ENCODE peak calls at places on chromosomes 5 and 9, in nine cellular contexts. One of them, this sample, is unnamed.

GRCh38 chr9:133224762-133225161 is 15.7 kb upstream of the OBP2B start:
- DNase-seq in epithelial cell of esophagus: no peak
- DNase-seq in progenitor cell of endocrine pancreas: no peak
- DNase-seq in fibroblast of lung: no peak
- DNase-seq in SK-MEL-5: no peak
- DNase-seq in AG08396: no peak
- DNase-seq in heart right ventricle: no peak
- DNase-seq in endothelial cell: no peak
- DNase-seq in LNCaP clone FGC: no peak
- DNase-seq in this sample: no peak

GRCh38 chr9:134333234-134333873 is 7.1 kb downstream of the RXRA start:
- DNase-seq in epithelial cell of esophagus: no peak
- DNase-seq in progenitor cell of endocrine pancreas: no peak
- DNase-seq in fibroblast of lung: no peak
- DNase-seq in SK-MEL-5: no peak
- DNase-seq in AG08396: no peak
- DNase-seq in heart right ventricle: no peak
- DNase-seq in endothelial cell: no peak
- DNase-seq in LNCaP clone FGC: no peak
- DNase-seq in this sample: peak; percentile 88

GRCh38 chr9:111529787-111530186 is 4.8 kb downstream of the ZNF483 start:
- DNase-seq in epithelial cell of esophagus: no peak
- DNase-seq in progenitor cell of endocrine pancreas: no peak
- DNase-seq in fibroblast of lung: no peak
- DNase-seq in SK-MEL-5: no peak
- DNase-seq in AG08396: no peak
- DNase-seq in heart right ventricle: no peak
- DNase-seq in endothelial cell: no peak
- DNase-seq in LNCaP clone FGC: no peak
- DNase-seq in this sample: no peak

GRCh38 chr5:39501403-39501802 is 76.6 kb upstream of the DAB2 start:
- DNase-seq in epithelial cell of esophagus: peak; percentile 70
- DNase-seq in progenitor cell of endocrine pancreas: no peak
- DNase-seq in fibroblast of lung: peak; percentile 93
- DNase-seq in SK-MEL-5: no peak
- DNase-seq in AG08396: peak; percentile 52
- DNase-seq in heart right ventricle: peak; percentile 59
- DNase-seq in endothelial cell: no peak
- DNase-seq in LNCaP clone FGC: no peak
- DNase-seq in this sample: no peak

GRCh38 chr9:90333226-90333625 is 309.4 kb downstream of the DIRAS2 start:
- DNase-seq in epithelial cell of esophagus: no peak
- DNase-seq in progenitor cell of endocrine pancreas: no peak
- DNase-seq in fibroblast of lung: no peak
- DNase-seq in SK-MEL-5: no peak
- DNase-seq in AG08396: no peak
- DNase-seq in heart right ventricle: no peak
- DNase-seq in endothelial cell: no peak
- DNase-seq in LNCaP clone FGC: no peak
- DNase-seq in this sample: no peak

GRCh38 chr5:122972877-122973276 is 63.6 kb downstream of the PPIC start:
- DNase-seq in epithelial cell of esophagus: peak; percentile 41
- DNase-seq in progenitor cell of endocrine pancreas: no peak
- DNase-seq in fibroblast of lung: peak; percentile 47
- DNase-seq in SK-MEL-5: no peak
- DNase-seq in AG08396: peak; percentile 11
- DNase-seq in heart right ventricle: no peak
- DNase-seq in endothelial cell: no peak
- DNase-seq in LNCaP clone FGC: no peak
- DNase-seq in this sample: no peak

GRCh38 chr9:38415846-38416245 is 8.4 kb downstream of the IGFBPL1 start:
- DNase-seq in epithelial cell of esophagus: no peak
- DNase-seq in progenitor cell of endocrine pancreas: no peak
- DNase-seq in fibroblast of lung: no peak
- DNase-seq in SK-MEL-5: no peak
- DNase-seq in AG08396: no peak
- DNase-seq in heart right ventricle: no peak
- DNase-seq in endothelial cell: no peak
- DNase-seq in LNCaP clone FGC: no peak
- DNase-seq in this sample: no peak

GRCh38 chr5:178998441-178998840 is 3.3 kb upstream of the GRM6 start:
- DNase-seq in epithelial cell of esophagus: no peak
- DNase-seq in progenitor cell of endocrine pancreas: no peak
- DNase-seq in fibroblast of lung: no peak
- DNase-seq in SK-MEL-5: no peak
- DNase-seq in AG08396: no peak
- DNase-seq in heart right ventricle: no peak
- DNase-seq in endothelial cell: no peak
- DNase-seq in LNCaP clone FGC: no peak
- DNase-seq in this sample: no peak

GRCh38 chr9:6667633-6668280 is 22.2 kb upstream of the GLDC start:
- DNase-seq in epithelial cell of esophagus: peak; percentile 39
- DNase-seq in progenitor cell of endocrine pancreas: no peak
- DNase-seq in fibroblast of lung: peak; percentile 31
- DNase-seq in SK-MEL-5: peak; percentile 58
- DNase-seq in AG08396: peak; percentile 47
- DNase-seq in heart right ventricle: no peak
- DNase-seq in endothelial cell: no peak
- DNase-seq in LNCaP clone FGC: no peak
- DNase-seq in this sample: peak; percentile 12

GRCh38 chr9:128902351-128903078 is 18.3 kb upstream of the PHYHD1 start:
- DNase-seq in epithelial cell of esophagus: peak; percentile 93
- DNase-seq in progenitor cell of endocrine pancreas: no peak
- DNase-seq in fibroblast of lung: no peak
- DNase-seq in SK-MEL-5: no peak
- DNase-seq in AG08396: no peak
- DNase-seq in heart right ventricle: no peak
- DNase-seq in endothelial cell: no peak
- DNase-seq in LNCaP clone FGC: no peak
- DNase-seq in this sample: no peak

GRCh38 chr5:66963559-66963971 is 233.0 kb downstream of the CD180 start:
- DNase-seq in epithelial cell of esophagus: peak; percentile 75
- DNase-seq in progenitor cell of endocrine pancreas: no peak
- DNase-seq in fibroblast of lung: no peak
- DNase-seq in SK-MEL-5: peak; percentile 10
- DNase-seq in AG08396: peak; percentile 25
- DNase-seq in heart right ventricle: peak; percentile 17
- DNase-seq in endothelial cell: no peak
- DNase-seq in LNCaP clone FGC: no peak
- DNase-seq in this sample: no peak

GRCh38 chr9:19517202-19517942 is 108.6 kb downstream of the ACER2 start:
- DNase-seq in epithelial cell of esophagus: peak; percentile 23
- DNase-seq in progenitor cell of endocrine pancreas: no peak
- DNase-seq in fibroblast of lung: no peak
- DNase-seq in SK-MEL-5: peak; percentile 53
- DNase-seq in AG08396: no peak
- DNase-seq in heart right ventricle: no peak
- DNase-seq in endothelial cell: peak; percentile 58
- DNase-seq in LNCaP clone FGC: no peak
- DNase-seq in this sample: peak; percentile 56

GRCh38 chr5:127963931-127964330 is 119.6 kb upstream of the SLC12A2 start:
- DNase-seq in epithelial cell of esophagus: no peak
- DNase-seq in progenitor cell of endocrine pancreas: no peak
- DNase-seq in fibroblast of lung: no peak
- DNase-seq in SK-MEL-5: no peak
- DNase-seq in AG08396: no peak
- DNase-seq in heart right ventricle: no peak
- DNase-seq in endothelial cell: no peak
- DNase-seq in LNCaP clone FGC: no peak
- DNase-seq in this sample: no peak

GRCh38 chr9:125821078-125821477 is 73.9 kb downstream of the PBX3 start:
- DNase-seq in epithelial cell of esophagus: no peak
- DNase-seq in progenitor cell of endocrine pancreas: no peak
- DNase-seq in fibroblast of lung: no peak
- DNase-seq in SK-MEL-5: no peak
- DNase-seq in AG08396: no peak
- DNase-seq in heart right ventricle: no peak
- DNase-seq in endothelial cell: no peak
- DNase-seq in LNCaP clone FGC: no peak
- DNase-seq in this sample: no peak

GRCh38 chr5:137695651-137696428 is 40.0 kb downstream of the KLHL3 start:
- DNase-seq in epithelial cell of esophagus: no peak
- DNase-seq in progenitor cell of endocrine pancreas: no peak
- DNase-seq in fibroblast of lung: no peak
- DNase-seq in SK-MEL-5: no peak
- DNase-seq in AG08396: no peak
- DNase-seq in heart right ventricle: peak; percentile 27
- DNase-seq in endothelial cell: peak; percentile 70
- DNase-seq in LNCaP clone FGC: no peak
- DNase-seq in this sample: no peak

GRCh38 chr5:131899686-131900085 is 45.8 kb downstream of the MEIKIN start:
- DNase-seq in epithelial cell of esophagus: peak; percentile 12
- DNase-seq in progenitor cell of endocrine pancreas: no peak
- DNase-seq in fibroblast of lung: no peak
- DNase-seq in SK-MEL-5: no peak
- DNase-seq in AG08396: no peak
- DNase-seq in heart right ventricle: no peak
- DNase-seq in endothelial cell: no peak
- DNase-seq in LNCaP clone FGC: no peak
- DNase-seq in this sample: no peak

GRCh38 chr5:1633605-1634336 is 110.0 kb upstream of the LPCAT1 start:
- DNase-seq in epithelial cell of esophagus: peak; percentile 57
- DNase-seq in progenitor cell of endocrine pancreas: peak; percentile 70
- DNase-seq in fibroblast of lung: peak; percentile 58
- DNase-seq in SK-MEL-5: peak; percentile 88
- DNase-seq in AG08396: peak; percentile 82
- DNase-seq in heart right ventricle: peak; percentile 80
- DNase-seq in endothelial cell: peak; percentile 75
- DNase-seq in LNCaP clone FGC: peak; percentile 21
- DNase-seq in this sample: peak; percentile 93

GRCh38 chr5:40983781-40984180 is 74.5 kb downstream of the C7 start:
- DNase-seq in epithelial cell of esophagus: peak; percentile 89
- DNase-seq in progenitor cell of endocrine pancreas: no peak
- DNase-seq in fibroblast of lung: peak; percentile 41
- DNase-seq in SK-MEL-5: no peak
- DNase-seq in AG08396: no peak
- DNase-seq in heart right ventricle: no peak
- DNase-seq in endothelial cell: no peak
- DNase-seq in LNCaP clone FGC: no peak
- DNase-seq in this sample: no peak

GRCh38 chr9:15243086-15243485 is 63.9 kb downstream of the TTC39B start:
- DNase-seq in epithelial cell of esophagus: peak; percentile 21
- DNase-seq in progenitor cell of endocrine pancreas: no peak
- DNase-seq in fibroblast of lung: peak; percentile 54
- DNase-seq in SK-MEL-5: no peak
- DNase-seq in AG08396: peak; percentile 29
- DNase-seq in heart right ventricle: no peak
- DNase-seq in endothelial cell: no peak
- DNase-seq in LNCaP clone FGC: no peak
- DNase-seq in this sample: no peak

GRCh38 chr5:30802961-30803705 is 390.4 kb upstream of the CDH6 start:
- DNase-seq in epithelial cell of esophagus: no peak
- DNase-seq in progenitor cell of endocrine pancreas: no peak
- DNase-seq in fibroblast of lung: peak; percentile 32
- DNase-seq in SK-MEL-5: no peak
- DNase-seq in AG08396: no peak
- DNase-seq in heart right ventricle: no peak
- DNase-seq in endothelial cell: no peak
- DNase-seq in LNCaP clone FGC: no peak
- DNase-seq in this sample: no peak

GRCh38 chr5:128216860-128217531 is 133.4 kb downstream of the SLC12A2 start:
- DNase-seq in epithelial cell of esophagus: peak; percentile 88
- DNase-seq in progenitor cell of endocrine pancreas: no peak
- DNase-seq in fibroblast of lung: peak; percentile 95
- DNase-seq in SK-MEL-5: no peak
- DNase-seq in AG08396: peak; percentile 45
- DNase-seq in heart right ventricle: peak; percentile 24
- DNase-seq in endothelial cell: no peak
- DNase-seq in LNCaP clone FGC: no peak
- DNase-seq in this sample: no peak

GRCh38 chr5:107215581-107215980 is 455.2 kb downstream of the EFNA5 start:
- DNase-seq in epithelial cell of esophagus: peak; percentile 62
- DNase-seq in progenitor cell of endocrine pancreas: no peak
- DNase-seq in fibroblast of lung: peak; percentile 23
- DNase-seq in SK-MEL-5: no peak
- DNase-seq in AG08396: no peak
- DNase-seq in heart right ventricle: no peak
- DNase-seq in endothelial cell: no peak
- DNase-seq in LNCaP clone FGC: peak; percentile 33
- DNase-seq in this sample: no peak

GRCh38 chr5:101678494-101679193 is 617.4 kb downstream of the SLCO4C1 start:
- DNase-seq in epithelial cell of esophagus: peak; percentile 63
- DNase-seq in progenitor cell of endocrine pancreas: peak; percentile 70
- DNase-seq in fibroblast of lung: peak; percentile 53
- DNase-seq in SK-MEL-5: peak; percentile 71
- DNase-seq in AG08396: peak; percentile 26
- DNase-seq in heart right ventricle: peak; percentile 22
- DNase-seq in endothelial cell: peak; percentile 81
- DNase-seq in LNCaP clone FGC: no peak
- DNase-seq in this sample: peak; percentile 78

GRCh38 chr5:124704594-124705284 is 41.7 kb downstream of the ZNF608 start:
- DNase-seq in epithelial cell of esophagus: no peak
- DNase-seq in progenitor cell of endocrine pancreas: no peak
- DNase-seq in fibroblast of lung: no peak
- DNase-seq in SK-MEL-5: no peak
- DNase-seq in AG08396: no peak
- DNase-seq in heart right ventricle: no peak
- DNase-seq in endothelial cell: no peak
- DNase-seq in LNCaP clone FGC: no peak
- DNase-seq in this sample: no peak

GRCh38 chr5:98954392-98955028 is 25.7 kb upstream of the CHD1 start:
- DNase-seq in epithelial cell of esophagus: no peak
- DNase-seq in progenitor cell of endocrine pancreas: no peak
- DNase-seq in fibroblast of lung: no peak
- DNase-seq in SK-MEL-5: no peak
- DNase-seq in AG08396: no peak
- DNase-seq in heart right ventricle: no peak
- DNase-seq in endothelial cell: no peak
- DNase-seq in LNCaP clone FGC: no peak
- DNase-seq in this sample: no peak

GRCh38 chr5:169004551-169004950 is 296.4 kb downstream of the SLIT3 start:
- DNase-seq in epithelial cell of esophagus: no peak
- DNase-seq in progenitor cell of endocrine pancreas: no peak
- DNase-seq in fibroblast of lung: peak; percentile 79
- DNase-seq in SK-MEL-5: no peak
- DNase-seq in AG08396: no peak
- DNase-seq in heart right ventricle: no peak
- DNase-seq in endothelial cell: no peak
- DNase-seq in LNCaP clone FGC: no peak
- DNase-seq in this sample: no peak

GRCh38 chr9:35605336-35606137 is 475 bp downstream of the TESK1 start:
- DNase-seq in epithelial cell of esophagus: peak; percentile 23
- DNase-seq in progenitor cell of endocrine pancreas: no peak
- DNase-seq in fibroblast of lung: no peak
- DNase-seq in SK-MEL-5: no peak
- DNase-seq in AG08396: peak; percentile 47
- DNase-seq in heart right ventricle: no peak
- DNase-seq in endothelial cell: peak; percentile 27
- DNase-seq in LNCaP clone FGC: no peak
- DNase-seq in this sample: peak; percentile 19

GRCh38 chr5:103218164-103218563 is 40.4 kb upstream of the MACIR start:
- DNase-seq in epithelial cell of esophagus: peak; percentile 80
- DNase-seq in progenitor cell of endocrine pancreas: no peak
- DNase-seq in fibroblast of lung: peak; percentile 94
- DNase-seq in SK-MEL-5: no peak
- DNase-seq in AG08396: peak; percentile 16
- DNase-seq in heart right ventricle: no peak
- DNase-seq in endothelial cell: no peak
- DNase-seq in LNCaP clone FGC: no peak
- DNase-seq in this sample: no peak

GRCh38 chr5:149672701-149673455 is 57.2 kb upstream of the PPARGC1B start:
- DNase-seq in epithelial cell of esophagus: no peak
- DNase-seq in progenitor cell of endocrine pancreas: no peak
- DNase-seq in fibroblast of lung: no peak
- DNase-seq in SK-MEL-5: no peak
- DNase-seq in AG08396: no peak
- DNase-seq in heart right ventricle: no peak
- DNase-seq in endothelial cell: no peak
- DNase-seq in LNCaP clone FGC: no peak
- DNase-seq in this sample: no peak

GRCh38 chr9:72361227-72361626 is 3.8 kb downstream of the ZFAND5 start:
- DNase-seq in epithelial cell of esophagus: no peak
- DNase-seq in progenitor cell of endocrine pancreas: no peak
- DNase-seq in fibroblast of lung: no peak
- DNase-seq in SK-MEL-5: no peak
- DNase-seq in AG08396: no peak
- DNase-seq in heart right ventricle: no peak
- DNase-seq in endothelial cell: no peak
- DNase-seq in LNCaP clone FGC: no peak
- DNase-seq in this sample: no peak

GRCh38 chr5:82183828-82184227 is 94.3 kb downstream of the RPS23 start:
- DNase-seq in epithelial cell of esophagus: peak; percentile 99
- DNase-seq in progenitor cell of endocrine pancreas: no peak
- DNase-seq in fibroblast of lung: peak; percentile 30
- DNase-seq in SK-MEL-5: no peak
- DNase-seq in AG08396: peak; percentile 23
- DNase-seq in heart right ventricle: no peak
- DNase-seq in endothelial cell: no peak
- DNase-seq in LNCaP clone FGC: no peak
- DNase-seq in this sample: no peak

This sample was measured in WERI-Rb-1.